ENCODE peak calls at places on chromosomes 11 and 22, in five cellular contexts. M is keratinocyte, G is Peyer's patch, B is A549, E is GM23248. H is an unnamed sample. For H3K9me3, the result is how much of the 10 kb centered on the place peaks cover.

GRCh38 chr11:128419012-128419767 is 168.2 kb downstream of the ETS1 start:
- DNase-seq in G (no peak), M (no peak), E (no peak), B (no peak), H (no peak)

GRCh38 chr22:32413715-32414114 is 1.7 kb upstream of the RTCB start:
- DNase-seq in M (no peak), G (no peak), E (peak), B (peak), H (no peak)

GRCh38 chr11:123206671-123207421 is 11.8 kb upstream of the CLMP start:
- DNase-seq in E (no peak), M (no peak), G (no peak), B (no peak), H (no peak)

GRCh38 chr11:10407055-10407454 is 48.0 kb upstream of the AMPD3 start:
- DNase-seq in E (peak), M (peak), B (peak), G (no peak), H (no peak)

GRCh38 chr11:67364783-67365525 is 8.4 kb downstream of the CLCF1 start:
- DNase-seq in M (no peak), B (no peak), G (peak), E (no peak), H (no peak)

GRCh38 chr11:63939351-63939920 is 634 bp downstream of the NAA40 start:
- DNase-seq in M (no peak), B (no peak), G (peak), E (peak), H (no peak)

GRCh38 chr11:116576523-116576922 is 196.3 kb downstream of the BUD13 start:
- DNase-seq in M (no peak), E (peak), G (no peak), B (no peak), H (no peak)

GRCh38 chr11:20397281-20397680 is 9.8 kb downstream of the PRMT3 start:
- DNase-seq in B (peak), G (no peak), E (peak), M (no peak), H (no peak)

GRCh38 chr22:17217179-17217578 is 2.1 kb downstream of the ADA2 start:
- DNase-seq in E (no peak), M (no peak), G (no peak), B (no peak), H (peak)

GRCh38 chr11:8871283-8871775 is 39.7 kb upstream of the AKIP1 start:
- DNase-seq in E (peak), G (no peak), B (peak), M (no peak), H (no peak)

GRCh38 chr11:47980093-47980906 is at the start of gene PTPRJ:
- DNase-seq in B (peak), G (peak), M (no peak), E (peak), H (peak)

GRCh38 chr11:100739636-100740035 is 52.5 kb downstream of the ARHGAP42 start:
- DNase-seq in B (no peak), M (no peak), G (no peak), E (no peak), H (no peak)

GRCh38 chr11:115676768-115677167 is 172.6 kb upstream of the CADM1 start:
- DNase-seq in G (no peak), E (peak), M (no peak), B (no peak), H (no peak)

GRCh38 chr11:71309611-71310010 is 57.2 kb upstream of the SHANK2 start:
- DNase-seq in E (no peak), B (no peak), G (no peak), M (no peak), H (no peak)

GRCh38 chr22:49237703-49238102 is 590.0 kb downstream of the BRD1 start:
- DNase-seq in E (no peak), G (no peak), B (no peak), M (no peak), H (no peak)

GRCh38 chr22:43862074-43862881 is at the start of gene SULT4A1:
- DNase-seq in G (no peak), E (peak), B (no peak), M (no peak), H (no peak)

GRCh38 chr11:134835561-134835960 is 423.5 kb upstream of the B3GAT1 start:
- DNase-seq in G (no peak), M (no peak), B (no peak), E (no peak), H (no peak)

GRCh38 chr11:94768602-94769511 is 701 bp downstream of the AMOTL1 start:
- DNase-seq in B (no peak), G (no peak), M (no peak), E (peak), H (no peak)

GRCh38 chr11:34028407-34028804 is 23.1 kb upstream of the CAPRIN1 start:
- DNase-seq in B (no peak), E (peak), M (no peak), G (no peak), H (no peak)

GRCh38 chr11:68358416-68358815 is 46.0 kb downstream of the LRP5 start:
- DNase-seq in M (no peak), G (no peak), E (no peak), B (no peak), H (no peak)

GRCh38 chr11:46721286-46721685 is 2.3 kb downstream of the F2 start:
- DNase-seq in G (no peak), M (no peak), B (no peak), E (no peak), H (no peak)

GRCh38 chr11:70913715-70914231 is 338.6 kb downstream of the SHANK2 start:
- DNase-seq in G (no peak), M (no peak), B (no peak), E (no peak), H (no peak)

GRCh38 chr11:65822760-65823528 is 10.8 kb upstream of the SNX32 start:
- DNase-seq in B (no peak), E (no peak), G (no peak), M (no peak), H (no peak)

GRCh38 chr22:27501191-27501936 is 300.2 kb downstream of the MN1 start:
- DNase-seq in G (no peak), E (no peak), B (no peak), M (no peak), H (no peak)

DNA sequence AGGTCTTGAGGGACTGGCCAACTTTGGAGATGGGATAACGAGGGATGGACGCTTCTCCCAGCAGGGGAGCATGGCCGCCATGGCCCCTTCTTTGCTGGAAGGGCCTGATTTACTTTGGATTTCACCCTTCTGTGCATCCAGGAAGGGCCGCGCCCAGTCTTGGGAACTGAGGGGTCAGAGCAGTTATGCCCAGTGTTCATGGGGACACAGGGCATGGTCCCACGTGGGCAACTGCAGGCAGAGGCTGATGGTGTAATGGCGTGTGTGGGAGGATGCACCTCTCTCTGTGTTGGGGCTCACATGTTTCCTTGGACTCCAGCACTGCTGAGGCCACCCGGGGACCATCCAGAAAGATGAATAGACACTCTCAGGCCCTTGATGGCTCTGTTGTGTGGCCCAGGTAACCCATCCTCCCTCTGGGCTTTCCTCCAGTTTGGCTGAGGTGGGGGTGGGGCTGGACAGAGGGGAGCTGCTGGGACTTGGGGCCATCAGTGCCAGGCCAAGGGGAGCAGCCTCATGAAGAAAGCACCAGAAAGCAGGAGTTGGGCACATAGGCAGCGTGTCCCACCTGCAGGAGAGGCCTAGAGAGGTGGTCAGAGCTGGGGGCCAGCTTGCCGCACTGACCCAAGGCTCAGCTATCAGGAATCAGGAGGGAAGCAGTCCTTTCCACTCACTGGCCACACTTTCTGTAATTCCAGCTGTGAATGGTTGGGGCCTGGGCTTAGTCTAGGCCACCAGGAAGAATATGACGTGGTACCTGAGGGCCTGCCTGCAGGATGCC is 1033.9 kb downstream of the TBC1D22A start:
- DNase-seq in E (no peak), M (no peak), G (no peak), B (no peak), H (no peak)
- H3K9me3 ChIP-seq in E (under half), M (under half), G (under half), B (under half), H (under half)

GRCh38 chr22:11598492-11599440 is 3929.2 kb upstream of the OR11H1 start:
- DNase-seq in B (no peak), M (no peak), E (no peak), G (no peak), H (no peak)
- H3K9me3 ChIP-seq in B (under half), M (under half), E (under half), G (under half), H (under half)

GRCh38 chr11:102438311-102439062 is 14.1 kb downstream of the TMEM123 start:
- DNase-seq in G (peak), E (peak), M (no peak), B (no peak), H (peak)
- H3K9me3 ChIP-seq in G (under half), E (under half), M (under half), B (under half), H (under half)

GRCh38 chr22:46369716-46370583 is 34.4 kb downstream of the TRMU start:
- DNase-seq in M (no peak), E (no peak), G (no peak), B (no peak), H (no peak)
- H3K9me3 ChIP-seq in M (under half), E (under half), G (under half), B (under half), H (under half)

H was measured in CD8-positive, alpha-beta memory T cell.